ENCODE peak calls at places on chromosomes 2 and 18, in seven cellular contexts. Q is fibroblast of pulmonary artery, R is AG09309, I is bronchial epithelial cell, A is esophagus muscularis mucosa, Y is endothelial cell, V is upper lobe of right lung. M is an unnamed sample.

GRCh38 chr2:223797073-223797472 is 40.3 kb downstream of the AP1S3 start:
- DNase-seq in R (no peak), I (peak; percentile 98), V (no peak), A (no peak), Q (peak; percentile 75), Y (no peak), M (no peak)

GRCh38 chr2:172293952-172294351 is 133.4 kb upstream of the ITGA6 start:
- DNase-seq in Y (no peak), Q (peak; percentile 80), V (no peak), A (no peak), I (peak; percentile 53), R (no peak), M (no peak)

GRCh38 chr2:31950946-31951562 is 59.8 kb downstream of the MEMO1 start:
- DNase-seq in A (no peak), V (no peak), Y (no peak), R (no peak), Q (no peak), I (no peak), M (peak; percentile 14)

GRCh38 chr18:48777026-48777736 is 173.6 kb downstream of the SMAD7 start:
- DNase-seq in Y (peak; percentile 76), R (no peak), V (peak; percentile 86), Q (peak; percentile 56), I (peak; percentile 18), A (no peak), M (peak; percentile 84)

GRCh38 chr2:128346291-128346690 is 27.6 kb upstream of the HS6ST1 start:
- DNase-seq in A (peak; percentile 78), R (no peak), Q (no peak), V (no peak), I (no peak), Y (no peak), M (no peak)

GRCh38 chr2:235989591-235989990 is 178.6 kb downstream of the GBX2 start:
- DNase-seq in Q (no peak), Y (no peak), I (no peak), A (no peak), R (no peak), V (no peak), M (no peak)

GRCh38 chr2:203669820-203670219 is 36.6 kb upstream of the CD28 start:
- DNase-seq in A (no peak), R (no peak), Y (no peak), I (peak; percentile 71), Q (peak; percentile 62), V (no peak), M (no peak)

GRCh38 chr2:23199115-23199918 is 185.7 kb upstream of the KLHL29 start:
- DNase-seq in A (no peak), R (no peak), V (no peak), Q (peak; percentile 33), Y (no peak), I (peak; percentile 6), M (peak; percentile 42)

GRCh38 chr2:29374823-29375222 is 259.6 kb downstream of the CLIP4 start:
- DNase-seq in R (no peak), A (no peak), I (no peak), Q (no peak), V (no peak), Y (no peak), M (no peak)

GRCh38 chr2:215356948-215357461 is 45.1 kb downstream of the ATIC start:
- DNase-seq in I (no peak), V (no peak), Y (no peak), A (peak; percentile 78), Q (peak; percentile 72), R (no peak), M (no peak)

GRCh38 chr2:220894069-220894468 is 678.0 kb downstream of the EPHA4 start:
- DNase-seq in A (no peak), V (no peak), R (no peak), Y (no peak), I (peak; percentile 57), Q (no peak), M (no peak)

GRCh38 chr2:183123117-183123958 is 905 bp upstream of the NUP35 start:
- DNase-seq in R (no peak), V (no peak), Q (no peak), Y (no peak), I (no peak), A (no peak), M (peak; percentile 14)

GRCh38 chr18:67010916-67011315 is 407.0 kb upstream of the CDH19 start:
- DNase-seq in Q (peak; percentile 21), R (no peak), A (no peak), I (peak; percentile 92), Y (no peak), V (no peak), M (no peak)

GRCh38 chr2:241813080-241813805 is 4.2 kb downstream of the NEU4 start:
- DNase-seq in A (no peak), I (no peak), Q (no peak), R (no peak), Y (no peak), V (peak; percentile 66), M (no peak)

GRCh38 chr18:45416168-45416567 is 199.1 kb upstream of the SLC14A2 start:
- DNase-seq in Q (no peak), V (no peak), R (no peak), A (no peak), I (no peak), Y (no peak), M (no peak)

GRCh38 chr2:20551231-20551944 is 99.5 kb downstream of the HS1BP3 start:
- DNase-seq in A (no peak), R (no peak), Q (no peak), I (no peak), V (no peak), Y (no peak), M (no peak)

GRCh38 chr2:216339456-216340279 is 32.6 kb downstream of the MARCHF4 start:
- DNase-seq in A (peak; percentile 83), V (no peak), I (peak; percentile 43), R (no peak), Q (peak; percentile 81), Y (peak; percentile 34), M (no peak)

GRCh38 chr2:120539937-120540718 is 194.2 kb downstream of the INHBB start:
- DNase-seq in R (peak; percentile 89), V (no peak), Q (peak; percentile 96), I (peak; percentile 88), Y (no peak), A (no peak), M (no peak)

GRCh38 chr2:209977386-209978239 is 24.8 kb upstream of the RPE start:
- DNase-seq in A (no peak), Q (peak; percentile 71), Y (no peak), R (peak; percentile 10), I (peak; percentile 51), V (no peak), M (peak; percentile 40)

GRCh38 chr2:163736433-163737168 is 793 bp upstream of the FIGN start:
- DNase-seq in A (no peak), Y (peak; percentile 74), I (no peak), Q (peak; percentile 39), V (peak; percentile 75), R (no peak), M (no peak)

GRCh38 chr18:67932261-67932660 is 415.7 kb upstream of the DSEL start:
- DNase-seq in R (no peak), A (no peak), V (no peak), Y (no peak), Q (no peak), I (no peak), M (no peak)

GRCh38 chr2:68385232-68385906 is 20.3 kb downstream of the PLEK start:
- DNase-seq in I (peak; percentile 8), A (no peak), R (no peak), Y (no peak), Q (no peak), V (no peak), M (peak; percentile 86)

DNA sequence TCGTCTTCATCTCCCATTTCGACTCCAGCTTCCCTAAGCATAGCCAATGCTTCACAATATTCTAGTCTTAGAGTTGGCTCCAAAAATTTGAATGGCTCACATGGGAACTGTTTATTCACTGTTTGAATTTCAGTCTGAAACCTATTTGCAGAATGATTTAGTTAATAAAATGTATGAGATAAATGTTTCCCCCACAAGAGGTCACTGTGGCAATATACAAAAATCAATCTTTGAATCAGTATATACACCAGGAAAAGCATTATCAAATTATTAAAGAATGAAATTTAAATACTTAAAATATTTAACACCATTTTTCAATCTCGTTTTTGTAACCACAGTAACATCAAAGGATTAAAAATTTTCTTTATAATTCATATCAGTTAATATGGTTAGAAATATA is 40.0 kb upstream of the MCM6 start:
- DNase-seq in V (no peak), R (no peak), Y (no peak), A (no peak), Q (peak; percentile 67), I (peak; percentile 45), M (peak; percentile 59)
- TF ChIP-seq CTCF in V (peak; percentile 58), R (peak; percentile 27), Y (peak; percentile 70), A (peak; percentile 55), Q (peak; percentile 40), I (peak; percentile 15), M (peak; percentile 30)

GRCh38 chr2:18345848-18346247 is 214.6 kb downstream of the RDH14 start:
- DNase-seq in I (peak; percentile 88), V (peak; percentile 68), A (no peak), R (no peak), Y (no peak), Q (peak; percentile 64), M (no peak)
- TF ChIP-seq CTCF in I (peak; percentile 14), V (no peak), A (no peak), R (no peak), Y (no peak), Q (no peak), M (no peak)

GRCh38 chr2:46087492-46087891 is 209.7 kb upstream of the EPAS1 start:
- DNase-seq in Q (no peak), V (no peak), R (no peak), A (no peak), I (no peak), Y (no peak), M (no peak)

GRCh38 chr2:46094689-46095088 is 202.5 kb upstream of the EPAS1 start:
- DNase-seq in R (no peak), Y (no peak), V (no peak), I (no peak), A (no peak), Q (no peak), M (no peak)

GRCh38 chr2:46086578-46087070 is 210.6 kb upstream of the EPAS1 start:
- DNase-seq in I (no peak), Y (no peak), Q (no peak), V (no peak), A (no peak), R (no peak), M (no peak)

GRCh38 chr2:46091961-46092667 is 205.1 kb upstream of the EPAS1 start:
- DNase-seq in Q (no peak), Y (no peak), A (no peak), V (no peak), I (no peak), R (no peak), M (no peak)

DNA sequence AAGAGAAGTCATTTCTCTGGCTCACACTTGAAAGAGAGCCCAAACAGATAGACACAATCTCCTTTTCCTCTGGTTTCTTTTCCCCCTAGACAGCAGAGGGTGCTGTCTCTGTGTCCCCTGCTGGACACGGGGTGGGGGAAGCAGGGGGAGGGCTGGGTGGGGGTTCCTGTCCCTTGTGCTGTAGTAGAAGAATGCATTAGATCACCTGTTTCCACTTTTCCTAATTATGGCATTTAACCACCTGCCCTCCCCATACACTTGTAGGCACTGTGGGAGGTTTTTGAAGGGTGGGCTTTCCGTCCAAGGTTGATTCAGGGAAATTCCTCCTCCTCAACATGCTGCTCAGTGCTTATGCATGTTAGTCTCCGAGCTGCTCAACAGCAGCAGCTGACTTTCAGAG is 206.2 kb upstream of the EPAS1 start:
- DNase-seq in I (no peak), A (no peak), R (no peak), Q (no peak), Y (no peak), V (no peak), M (no peak)
- TF ChIP-seq CTCF in I (peak; percentile 4), A (peak; percentile 23), R (no peak), Q (peak; percentile 22), Y (no peak), V (peak; percentile 43), M (no peak)

GRCh38 chr2:146523218-146523617 is 1321.6 kb upstream of the ACVR2A start:
- DNase-seq in Q (peak; percentile 35), I (peak; percentile 30), Y (no peak), V (no peak), A (no peak), R (no peak), M (no peak)
- TF ChIP-seq CTCF in Q (peak; percentile 24), I (no peak), Y (peak; percentile 36), V (peak; percentile 25), A (peak; percentile 10), R (no peak), M (no peak)

M was measured in GM12865.